ENCODE peak calls at places on chromosomes 2 and 18, in seven cellular contexts. C is esophagus muscularis mucosa, X is lung, Q is right lobe of liver, V is breast epithelium, F is IMR-90, D is MCF 10A. B is an unnamed sample.

GRCh38 chr18:11178951-11179549 is 29.7 kb upstream of the PIEZO2 start:
- DNase-seq in Q (no peak), V (peak; percentile 50), D (peak; percentile 40), F (no peak), C (no peak), X (no peak), B (no peak)

GRCh38 chr2:207308519-207309224 is 142.9 kb upstream of the KLF7 start:
- DNase-seq in Q (no peak), F (peak; percentile 17), C (no peak), D (no peak), V (no peak), X (no peak), B (no peak)

GRCh38 chr2:33497177-33497787 is 20.8 kb downstream of the RASGRP3 start:
- DNase-seq in X (no peak), Q (no peak), V (no peak), F (no peak), C (no peak), D (no peak), B (no peak)

GRCh38 chr2:86519349-86519748 is 43.9 kb downstream of the CHMP3 start:
- DNase-seq in D (no peak), C (no peak), Q (no peak), V (no peak), X (no peak), F (peak; percentile 12), B (no peak)

GRCh38 chr2:154452906-154453493 is 245.5 kb upstream of the KCNJ3 start:
- DNase-seq in C (no peak), V (no peak), F (no peak), X (no peak), Q (no peak), D (peak; percentile 33), B (no peak)

GRCh38 chr2:75199428-75200011 is at the start of gene TACR1:
- DNase-seq in Q (peak; percentile 79), V (peak; percentile 46), F (peak; percentile 73), D (peak; percentile 26), C (no peak), X (peak; percentile 49), B (peak; percentile 44)

GRCh38 chr2:215870088-215870490 is 143.3 kb downstream of the MREG start:
- DNase-seq in V (no peak), D (peak; percentile 81), X (peak; percentile 34), F (peak; percentile 72), C (no peak), Q (no peak), B (no peak)

GRCh38 chr2:866009-866680 is 84.5 kb upstream of the SNTG2 start:
- DNase-seq in X (no peak), C (no peak), F (no peak), D (no peak), V (no peak), Q (no peak), B (no peak)

GRCh38 chr18:79494936-79495335 is 99.2 kb downstream of the NFATC1 start:
- DNase-seq in D (no peak), X (no peak), F (no peak), V (no peak), C (no peak), Q (peak; percentile 20), B (peak; percentile 25)

GRCh38 chr2:86790134-86790827 is 432 bp downstream of the CD8A start:
- DNase-seq in F (no peak), X (no peak), Q (peak; percentile 56), C (peak; percentile 50), D (no peak), V (no peak), B (no peak)

GRCh38 chr18:76442413-76443171 is 52.5 kb downstream of the ZNF516 start:
- DNase-seq in X (no peak), D (no peak), F (no peak), C (no peak), V (no peak), Q (no peak), B (no peak)

GRCh38 chr18:29531746-29532145 is 1354.8 kb upstream of the CDH2 start:
- DNase-seq in C (no peak), X (no peak), D (no peak), F (no peak), V (no peak), Q (no peak), B (no peak)

GRCh38 chr2:25446122-25446521 is 104.4 kb upstream of the DNMT3A start:
- DNase-seq in D (no peak), F (no peak), V (no peak), Q (no peak), X (no peak), C (no peak), B (no peak)

GRCh38 chr2:33765122-33765521 is 166.0 kb upstream of the FAM98A start:
- DNase-seq in C (no peak), V (no peak), X (no peak), F (no peak), Q (no peak), D (no peak), B (no peak)

GRCh38 chr18:23416283-23416682 is 36.8 kb upstream of the RIOK3 start:
- DNase-seq in X (no peak), D (no peak), C (no peak), F (no peak), Q (no peak), V (no peak), B (no peak)

GRCh38 chr2:173027181-173028128 is 48.2 kb upstream of the MAP3K20 start:
- DNase-seq in F (peak; percentile 93), C (peak; percentile 96), D (peak; percentile 88), X (peak; percentile 83), Q (no peak), V (peak; percentile 90), B (peak; percentile 78)

GRCh38 chr2:138866797-138867196 is 86.6 kb upstream of the NXPH2 start:
- DNase-seq in C (no peak), Q (no peak), V (no peak), F (no peak), X (no peak), D (no peak), B (no peak)

GRCh38 chr2:182144039-182144779 is 158.6 kb downstream of the PPP1R1C start:
- DNase-seq in D (no peak), C (no peak), V (no peak), X (no peak), Q (no peak), F (no peak), B (no peak)

GRCh38 chr2:159091381-159091780 is 122.9 kb downstream of the TANC1 start:
- DNase-seq in C (no peak), Q (no peak), X (no peak), D (no peak), V (no peak), F (peak; percentile 84), B (no peak)

DNA sequence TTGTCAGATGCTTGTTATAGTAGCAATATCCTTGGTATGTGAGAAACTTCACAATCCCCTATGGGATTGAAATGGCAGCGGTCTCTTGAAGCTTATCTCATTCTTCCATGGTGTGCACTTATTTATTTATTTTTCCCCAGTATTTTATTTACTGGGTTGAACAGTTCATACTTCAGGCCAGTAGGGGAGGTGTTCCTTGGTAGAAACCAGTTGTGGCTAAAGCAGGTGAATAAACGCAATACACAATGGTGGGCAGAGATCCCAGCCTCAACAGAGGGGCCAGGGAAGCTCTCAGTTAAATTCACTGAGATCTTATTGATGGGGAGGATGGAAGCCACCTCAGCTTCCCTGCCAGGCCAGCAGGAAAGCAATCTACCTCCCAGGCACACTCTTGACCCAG is 93.7 kb upstream of the SRD5A2 start:
- DNase-seq in V (no peak), Q (no peak), F (no peak), C (no peak), X (no peak), D (no peak), B (no peak)
- TF ChIP-seq CTCF in V (no peak), Q (no peak), F (no peak), C (no peak), X (no peak), D (no peak), B (no peak)

GRCh38 chr2:237152361-237152760 is 66.7 kb downstream of the COPS8 start:
- DNase-seq in F (no peak), Q (no peak), X (no peak), V (no peak), D (no peak), C (peak; percentile 64), B (no peak)
- TF ChIP-seq CTCF in F (no peak), Q (no peak), X (no peak), V (no peak), D (no peak), C (no peak), B (no peak)

DNA sequence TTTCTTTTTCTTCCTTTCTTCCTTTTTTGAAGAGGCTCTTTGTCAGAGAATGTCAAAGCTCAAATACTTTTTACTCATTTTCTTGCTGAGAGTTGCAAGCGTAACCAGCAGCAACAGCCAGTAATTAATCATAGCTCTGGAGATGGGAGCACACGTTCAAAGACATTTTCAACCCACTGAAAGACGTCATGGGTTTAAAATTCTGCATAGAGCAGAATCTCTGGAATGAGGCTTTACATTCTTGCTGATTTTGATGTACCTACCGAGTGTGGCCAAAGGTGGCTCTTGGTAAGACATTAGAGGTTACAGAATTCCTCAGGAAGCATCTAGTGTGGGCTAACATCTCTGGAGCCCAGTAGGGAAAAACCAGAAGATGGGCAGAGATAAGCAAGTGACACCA is 292.5 kb downstream of the MTX2 start:
- DNase-seq in V (no peak), X (no peak), F (peak; percentile 71), C (no peak), Q (no peak), D (no peak), B (no peak)
- TF ChIP-seq CTCF in V (no peak), X (no peak), F (no peak), C (no peak), Q (no peak), D (no peak), B (no peak)

GRCh38 chr2:63716146-63716545 is 125.5 kb upstream of the UGP2 start:
- DNase-seq in V (no peak), F (no peak), D (no peak), Q (no peak), C (no peak), X (no peak), B (no peak)

GRCh38 chr2:63723709-63724108 is 118.0 kb upstream of the UGP2 start:
- DNase-seq in C (no peak), X (no peak), V (no peak), D (no peak), F (no peak), Q (no peak), B (no peak)

GRCh38 chr2:63719052-63719451 is 122.6 kb upstream of the UGP2 start:
- DNase-seq in C (no peak), D (no peak), Q (no peak), V (no peak), F (no peak), X (no peak), B (no peak)

GRCh38 chr2:63721082-63721424 is 120.6 kb upstream of the UGP2 start:
- DNase-seq in Q (no peak), D (no peak), V (no peak), F (no peak), C (no peak), X (no peak), B (no peak)
- TF ChIP-seq CTCF in Q (no peak), D (no peak), V (no peak), F (no peak), C (no peak), X (no peak), B (no peak)

GRCh38 chr2:58594175-58594574 is 353.1 kb upstream of the FANCL start:
- DNase-seq in Q (no peak), F (no peak), V (no peak), C (no peak), D (peak; percentile 45), X (no peak), B (no peak)
- TF ChIP-seq CTCF in Q (no peak), F (no peak), V (no peak), C (no peak), D (peak; percentile 13), X (no peak), B (no peak)

GRCh38 chr18:58231930-58232329 is 187.9 kb downstream of the NEDD4L start:
- DNase-seq in D (peak; percentile 44), V (no peak), C (no peak), Q (no peak), F (no peak), X (no peak), B (no peak)
- TF ChIP-seq CTCF in D (peak; percentile 24), V (peak; percentile 44), C (peak; percentile 48), Q (peak; percentile 34), F (peak; percentile 34), X (no peak), B (no peak)

B was measured in CD14-positive monocyte.